ENCODE peak calls at places on chromosomes 6 and 20, in four cellular contexts. B is left ventricle myocardium inferior, T is uterus, A is suprapubic skin. G is an unnamed sample. For H3K27me3, the result is how much of the 10 kb centered on the place peaks cover.

GRCh38 chr6:110939429-110939828 is 19.1 kb upstream of the GTF3C6 start:
- DNase-seq in B (no peak), A (no peak), T (no peak), G (no peak)

GRCh38 chr20:36574278-36575065 is 1.1 kb downstream of the TGIF2 start:
- DNase-seq in B (peak), T (peak), A (no peak), G (no peak)

GRCh38 chr6:36954262-36954931 is at the start of gene PI16:
- DNase-seq in T (no peak), B (no peak), A (peak), G (no peak)

GRCh38 chr6:35663447-35664235 is 25.1 kb downstream of the FKBP5 start:
- DNase-seq in T (no peak), A (no peak), B (no peak), G (no peak)

GRCh38 chr6:78438135-78438534 is 429.2 kb upstream of the IRAK1BP1 start:
- DNase-seq in B (no peak), T (no peak), A (no peak), G (no peak)

GRCh38 chr6:3617681-3618299 is 133.7 kb downstream of the PXDC1 start:
- DNase-seq in T (no peak), B (no peak), A (no peak), G (peak)

GRCh38 chr6:52887912-52888535 is 21.5 kb downstream of the GSTA3 start:
- DNase-seq in B (no peak), A (no peak), T (no peak), G (no peak)

GRCh38 chr20:58993332-58994248 is 12.5 kb downstream of the NELFCD start:
- DNase-seq in B (no peak), T (peak), A (peak), G (no peak)

GRCh38 chr6:139376604-139377218 is 2.3 kb upstream of the CITED2 start:
- DNase-seq in A (no peak), T (peak), B (no peak), G (no peak)

GRCh38 chr6:139888691-139889122 is 514.3 kb upstream of the CITED2 start:
- DNase-seq in A (no peak), T (no peak), B (no peak), G (no peak)

GRCh38 chr6:106557837-106558236 is 71.5 kb downstream of the RTN4IP1 start:
- DNase-seq in A (no peak), T (no peak), B (no peak), G (no peak)

GRCh38 chr6:53128842-53129241 is 19.8 kb downstream of the GCM1 start:
- DNase-seq in B (no peak), T (no peak), A (no peak), G (no peak)

GRCh38 chr6:100549406-100550167 is 84.9 kb upstream of the SIM1 start:
- DNase-seq in B (no peak), A (no peak), T (no peak), G (no peak)

GRCh38 chr20:40010483-40010882 is 678.6 kb downstream of the MAFB start:
- DNase-seq in B (no peak), A (no peak), T (no peak), G (no peak)

GRCh38 chr20:4603724-4604123 is 118.0 kb upstream of the PRND start:
- DNase-seq in A (no peak), B (no peak), T (no peak), G (no peak)

GRCh38 chr6:44594471-44594870 is 207.0 kb downstream of the CDC5L start:
- DNase-seq in B (no peak), T (no peak), A (no peak), G (no peak)

GRCh38 chr6:138647006-138647405 is 126.6 kb upstream of the CCDC28A start:
- DNase-seq in A (no peak), B (no peak), T (no peak), G (no peak)

GRCh38 chr6:53837875-53838806 is 43.3 kb downstream of the LRRC1 start:
- DNase-seq in A (no peak), B (no peak), T (peak), G (no peak)

GRCh38 chr6:116286773-116287358 is 7.1 kb upstream of the TSPYL1 start:
- DNase-seq in B (no peak), A (no peak), T (no peak), G (no peak)

GRCh38 chr20:63124092-63124781 is 91.7 kb downstream of the YTHDF1 start:
- DNase-seq in T (no peak), B (peak), A (peak), G (no peak)
- H3K27me3 ChIP-seq in T (under half), B (half or more), A (half or more), G (under half)

GRCh38 chr6:127518212-127518709 is 874 bp downstream of the MTCL3 start:
- DNase-seq in A (no peak), B (no peak), T (no peak), G (no peak)
- H3K27me3 ChIP-seq in A (half or more), B (half or more), T (under half), G (under half)

DNA sequence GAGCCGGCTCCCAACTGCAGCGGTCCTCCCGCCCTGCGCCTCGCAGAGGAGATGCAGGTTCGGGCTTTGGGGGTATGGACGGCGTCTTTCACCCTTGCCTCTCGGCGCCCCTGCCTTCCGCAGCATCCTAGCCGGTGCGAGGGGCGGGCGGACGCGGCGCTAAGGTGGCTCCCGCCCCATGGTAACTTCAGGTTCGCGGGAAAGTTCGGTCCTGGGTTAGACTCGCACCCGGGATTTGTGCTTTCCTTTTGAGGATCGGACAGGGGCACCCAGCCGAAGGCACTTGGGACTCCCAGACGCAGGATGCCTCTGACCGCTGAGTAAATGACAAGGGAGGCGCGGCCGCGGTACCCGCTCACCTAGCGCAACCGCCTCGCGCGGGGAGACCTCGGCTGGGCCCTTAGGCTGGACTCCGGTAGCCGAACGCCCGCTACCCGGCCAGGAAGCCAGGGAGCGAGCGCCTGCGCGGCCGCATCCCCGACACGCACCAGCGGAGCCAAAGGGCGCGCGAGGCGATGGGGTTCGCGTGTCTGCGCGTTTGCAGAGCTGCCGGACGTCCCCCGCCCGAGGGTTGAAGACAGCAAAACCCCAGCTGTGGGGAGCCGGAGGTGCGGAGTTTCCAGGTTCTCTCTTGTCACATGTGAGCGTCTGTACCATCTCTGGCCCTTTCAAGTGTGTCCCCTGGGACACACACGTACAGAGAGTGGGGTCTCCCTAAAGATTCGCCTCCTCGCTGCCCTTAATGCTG is 1.1 kb downstream of the RSPO3 start:
- DNase-seq in T (peak), A (no peak), B (no peak), G (no peak)
- H3K27me3 ChIP-seq in T (under half), A (half or more), B (half or more), G (under half)

GRCh38 chr6:46486186-46486585 is 5.1 kb downstream of the RCAN2 start:
- DNase-seq in A (no peak), T (no peak), B (no peak), G (no peak)

GRCh38 chr6:46491201-46491788 is at the start of gene RCAN2:
- DNase-seq in A (peak), T (peak), B (peak), G (no peak)

GRCh38 chr6:46491789-46492547 is 719 bp upstream of the RCAN2 start:
- DNase-seq in B (peak), A (no peak), T (peak), G (no peak)

DNA sequence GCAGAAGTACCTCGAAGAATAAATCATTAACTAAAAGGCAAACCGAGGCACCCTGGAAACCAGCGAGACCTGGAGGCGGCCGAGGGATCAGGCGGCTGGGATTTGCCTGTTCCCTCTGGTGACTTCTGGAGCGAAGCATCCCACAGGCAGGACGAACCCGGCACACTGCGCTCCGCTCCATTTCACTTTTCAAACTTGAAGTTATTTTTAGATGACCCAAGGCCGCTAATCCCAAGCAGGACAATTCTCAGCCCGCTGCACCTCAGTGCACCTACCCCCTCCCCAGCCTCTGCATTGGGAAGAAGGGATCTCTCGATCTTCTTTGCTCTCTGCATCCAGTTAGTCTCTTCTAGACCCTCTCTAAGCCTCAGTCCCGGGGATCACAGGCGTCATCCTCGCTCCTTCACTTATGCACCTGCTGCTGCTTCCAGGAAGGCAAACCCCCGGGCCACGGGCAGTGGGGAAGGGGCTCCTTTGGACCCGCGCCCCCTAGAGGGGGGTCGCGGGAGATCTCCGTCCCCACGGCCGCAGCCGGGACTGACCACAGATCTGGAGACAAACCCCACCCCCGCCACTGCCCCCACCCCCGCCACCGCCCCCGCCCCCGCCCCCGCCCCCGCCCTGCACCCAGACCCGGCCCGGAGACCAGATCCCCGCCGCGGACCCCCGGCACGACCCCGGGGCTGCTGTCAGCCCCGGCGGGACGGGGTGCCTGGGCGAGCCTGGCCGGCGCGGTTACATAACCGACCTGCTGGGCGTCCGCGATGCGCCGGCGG is 636 bp downstream of the RCAN2 start:
- DNase-seq in T (peak), A (peak), B (peak), G (no peak)
- H3K27me3 ChIP-seq in T (under half), A (under half), B (under half), G (under half)

DNA sequence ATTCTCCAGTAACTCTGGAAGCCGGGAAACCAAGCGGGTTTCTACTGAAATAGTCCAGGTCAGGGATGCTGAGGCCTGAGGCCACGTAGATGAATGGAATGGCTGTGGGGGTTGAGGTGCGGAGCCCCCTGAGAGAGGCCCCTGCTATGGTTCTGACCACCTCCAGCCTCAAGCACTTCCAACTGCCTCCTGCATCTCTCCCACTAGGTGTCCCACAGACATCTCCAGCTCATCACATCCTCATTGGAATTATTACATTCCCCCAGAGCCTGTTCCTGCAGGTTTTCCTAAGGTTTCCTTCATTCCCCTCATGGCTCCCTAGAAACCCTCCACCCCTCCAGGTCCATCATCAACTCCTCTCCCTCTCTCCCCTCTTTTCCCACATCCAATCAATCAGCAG is 48.7 kb downstream of the UNC5CL start:
- DNase-seq in B (no peak), A (no peak), T (no peak), G (no peak)
- H3K27me3 ChIP-seq in B (under half), A (under half), T (under half), G (under half)

G was measured in vagina.